ENCODE peak calls at places on chromosomes 2 and 18, in five cellular contexts. X is neuronal stem cell, G is H1, I is H9, Q is mesenchymal stem cell. U is an unnamed sample.

GRCh38 chr18:35939166-35939565 is 33.3 kb upstream of the RMP24 start:
- DNase-seq in X (no peak), G (no peak), I (peak), Q (no peak), U (no peak)

GRCh38 chr18:11119550-11119949 is 29.8 kb downstream of the PIEZO2 start:
- DNase-seq in X (no peak), G (no peak), I (no peak), Q (peak), U (no peak)

GRCh38 chr2:157476915-157477709 is 33.2 kb upstream of the CYTIP start:
- DNase-seq in X (no peak), G (no peak), I (no peak), Q (no peak), U (no peak)

GRCh38 chr2:128607981-128608506 is 289.4 kb upstream of the HS6ST1 start:
- DNase-seq in X (no peak), G (no peak), I (no peak), Q (no peak), U (no peak)

GRCh38 chr2:101597347-101597944 is 100.1 kb upstream of the MAP4K4 start:
- DNase-seq in X (no peak), G (no peak), I (no peak), Q (no peak), U (no peak)

GRCh38 chr2:222142027-222142426 is 156.8 kb downstream of the PAX3 start:
- DNase-seq in X (no peak), G (no peak), I (no peak), Q (no peak), U (peak)

GRCh38 chr2:72144746-72145657 is 2.7 kb downstream of the CYP26B1 start:
- DNase-seq in X (peak), G (peak), I (peak), Q (peak), U (peak)

GRCh38 chr18:35549515-35549914 is 32.0 kb upstream of the GALNT1 start:
- DNase-seq in X (no peak), G (no peak), I (no peak), Q (peak), U (no peak)

GRCh38 chr18:62637807-62638687 is 77.3 kb upstream of the PHLPP1 start:
- DNase-seq in X (no peak), G (peak), I (peak), Q (peak), U (peak)

GRCh38 chr2:235018838-235019237 is 67.0 kb downstream of the SH3BP4 start:
- DNase-seq in X (no peak), G (no peak), I (no peak), Q (no peak), U (no peak)

GRCh38 chr2:144267209-144267608 is 252.7 kb downstream of the ZEB2 start:
- DNase-seq in X (no peak), G (no peak), I (no peak), Q (no peak), U (no peak)

GRCh38 chr18:61582205-61582710 is 249.0 kb downstream of the CDH20 start:
- DNase-seq in X (no peak), G (no peak), I (no peak), Q (no peak), U (no peak)

GRCh38 chr2:65057391-65058052 is 1.3 kb downstream of the CEP68 start:
- DNase-seq in X (no peak), G (no peak), I (no peak), Q (no peak), U (no peak)

GRCh38 chr2:150853258-150853657 is 365.8 kb upstream of the RND3 start:
- DNase-seq in X (no peak), G (no peak), I (no peak), Q (no peak), U (no peak)

GRCh38 chr2:169232551-169233154 is 129.7 kb downstream of the LRP2 start:
- DNase-seq in X (no peak), G (no peak), I (no peak), Q (no peak), U (no peak)

GRCh38 chr18:2857491-2858063 is 10.8 kb downstream of the EMILIN2 start:
- DNase-seq in X (no peak), G (no peak), I (no peak), Q (peak), U (peak)

GRCh38 chr2:10254373-10255188 is 48.1 kb upstream of the HPCAL1 start:
- DNase-seq in X (no peak), G (no peak), I (no peak), Q (no peak), U (peak)

GRCh38 chr2:75609937-75610508 is 36.6 kb upstream of the MRPL19 start:
- DNase-seq in X (no peak), G (no peak), I (no peak), Q (no peak), U (no peak)

GRCh38 chr2:174939046-174939445 is 66.1 kb downstream of the CHN1 start:
- DNase-seq in X (no peak), G (no peak), I (no peak), Q (peak), U (no peak)

GRCh38 chr2:192669505-192670082 is 474.9 kb upstream of the TMEFF2 start:
- DNase-seq in X (no peak), G (no peak), I (no peak), Q (no peak), U (no peak)

GRCh38 chr2:237591379-237591881 is 896 bp upstream of the RAB17 start:
- DNase-seq in X (no peak), G (no peak), I (no peak), Q (no peak), U (peak)

GRCh38 chr2:45020439-45020838 is 11.2 kb upstream of the SIX2 start:
- DNase-seq in X (no peak), G (no peak), I (no peak), Q (no peak), U (no peak)

GRCh38 chr2:69781321-69782248 is 39.7 kb downstream of the ANXA4 start:
- DNase-seq in X (no peak), G (peak), I (no peak), Q (no peak), U (no peak)

GRCh38 chr18:22219568-22220355 is 50.4 kb downstream of the GATA6 start:
- DNase-seq in X (no peak), G (no peak), I (peak), Q (no peak), U (no peak)

GRCh38 chr2:109435866-109436634 is 177.7 kb downstream of the SEPTIN10 start:
- DNase-seq in X (no peak), G (no peak), I (no peak), Q (peak), U (peak)

GRCh38 chr2:179049203-179049545 is 763 bp downstream of the CCDC141 start:
- DNase-seq in X (no peak), G (no peak), I (no peak), Q (peak), U (no peak)

GRCh38 chr2:88765154-88765948 is 73.9 kb downstream of the RPIA start:
- DNase-seq in X (peak), G (peak), I (peak), Q (no peak), U (peak)

GRCh38 chr2:219002395-219003266 is 9.4 kb upstream of the CRYBA2 start:
- DNase-seq in X (peak), G (peak), I (peak), Q (no peak), U (peak)

GRCh38 chr2:227826019-227826521 is 12.4 kb downstream of the CCL20 start:
- DNase-seq in X (no peak), G (no peak), I (no peak), Q (no peak), U (no peak)

GRCh38 chr2:160920791-160921303 is 239.4 kb upstream of the TANK start:
- DNase-seq in X (no peak), G (no peak), I (no peak), Q (peak), U (peak)

GRCh38 chr2:133532919-133533318 is 35.3 kb downstream of the NCKAP5 start:
- DNase-seq in X (no peak), G (no peak), I (no peak), Q (no peak), U (no peak)

GRCh38 chr2:71619230-71619741 is 165.9 kb downstream of the DYSF start:
- DNase-seq in X (no peak), G (peak), I (peak), Q (no peak), U (no peak)

GRCh38 chr2:42804338-42804737 is 12.0 kb upstream of the HAAO start:
- DNase-seq in X (no peak), G (no peak), I (no peak), Q (peak), U (no peak)

DNA sequence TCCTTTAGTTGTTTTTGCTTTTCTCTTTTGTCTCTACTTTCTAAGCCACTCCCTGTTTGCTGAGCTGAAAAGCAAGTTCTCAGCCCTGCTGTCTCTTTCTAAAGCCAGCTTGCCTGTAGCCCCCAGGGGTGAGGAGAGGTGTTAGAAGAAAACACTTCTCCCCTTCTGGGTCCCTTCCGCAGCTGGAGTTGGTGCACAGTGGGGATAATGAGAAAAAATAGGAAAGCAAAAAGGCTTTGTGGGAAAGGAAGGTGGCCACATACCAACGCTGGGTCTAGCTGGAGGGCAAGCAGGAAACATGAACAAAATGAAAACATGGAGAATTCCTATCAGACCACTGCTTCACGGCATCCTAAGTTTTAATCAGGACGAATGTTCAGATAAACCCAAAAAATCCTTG is 15.5 kb upstream of the SLC20A1 start:
- DNase-seq in X (no peak), G (no peak), I (no peak), Q (no peak), U (peak)
- H3K14ac ChIP-seq in X (no peak), G (no peak), I (no peak), Q (no peak), U (no peak)

DNA sequence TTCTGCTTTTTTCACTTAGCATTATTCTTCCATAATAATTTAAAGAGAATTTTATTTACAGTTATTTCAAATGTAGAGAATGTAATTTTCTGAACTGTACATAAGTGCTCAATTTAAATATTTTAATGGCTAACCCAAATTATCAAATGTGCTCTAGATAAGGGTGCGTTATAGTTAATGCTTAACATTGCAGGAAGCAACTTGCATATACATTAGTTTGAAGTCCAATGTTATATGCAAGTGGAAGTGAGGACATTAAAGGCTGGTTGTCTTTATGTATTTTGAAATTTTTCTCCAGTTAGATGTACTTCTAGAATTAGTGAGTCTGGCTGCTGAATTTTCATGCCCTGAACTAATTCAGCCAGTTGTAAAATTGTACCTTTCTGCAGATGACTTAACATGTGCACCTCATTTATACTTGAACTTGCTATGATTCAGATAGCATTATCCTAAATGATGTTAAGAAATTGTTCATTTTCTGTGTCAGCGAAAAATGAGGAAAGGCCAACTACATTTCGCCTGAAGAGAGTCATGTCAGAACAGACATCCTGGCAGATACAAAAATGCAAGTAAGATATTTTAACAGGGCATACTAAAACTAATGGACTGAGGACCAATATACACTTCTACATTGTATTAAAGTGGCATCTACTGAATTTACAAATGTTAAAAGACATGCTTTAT is 59.2 kb upstream of the GAREM1 start:
- DNase-seq in X (no peak), G (no peak), I (no peak), Q (no peak), U (no peak)
- H2BK12ac ChIP-seq in X (no peak), G (no peak), I (no peak), Q (no peak), U (no peak)

DNA sequence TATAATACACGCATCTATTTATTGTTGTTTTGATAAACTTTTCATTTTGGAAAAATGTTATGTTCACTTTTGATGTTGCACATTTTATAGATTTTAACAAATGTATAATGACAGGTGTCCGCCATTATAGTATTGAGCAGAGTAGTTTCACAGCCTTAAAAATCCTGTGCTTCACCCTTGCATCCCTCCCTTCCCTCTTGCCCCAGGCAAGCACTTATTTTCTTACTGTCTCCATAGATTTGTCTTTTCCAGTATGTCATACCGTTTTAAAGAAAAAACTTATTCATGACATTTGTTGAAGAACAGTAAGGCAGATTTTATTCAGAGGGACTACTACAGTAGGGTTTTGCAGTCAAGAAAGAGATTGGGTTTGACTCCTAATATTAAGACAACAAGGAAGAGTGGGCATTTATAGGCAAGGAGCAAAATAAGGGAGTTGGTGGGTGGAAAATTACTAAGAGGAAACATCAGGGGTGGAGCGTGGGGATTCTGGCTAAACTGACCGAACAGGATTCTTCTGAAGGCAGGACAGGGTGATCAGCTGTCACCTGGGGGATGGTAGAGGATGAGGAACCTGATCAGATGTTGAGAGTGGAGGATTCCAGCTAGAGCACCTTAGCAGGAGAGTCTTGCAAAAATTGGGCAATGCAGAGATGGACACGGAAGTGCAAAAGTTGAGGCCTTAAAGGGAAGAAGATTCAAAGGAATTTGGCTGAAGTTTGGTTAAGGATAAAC is 108.8 kb downstream of the NCK2 start:
- DNase-seq in X (no peak), G (no peak), I (no peak), Q (no peak), U (peak)
- H3K4me2 ChIP-seq in X (no peak), G (peak), I (no peak), Q (no peak), U (peak)

GRCh38 chr2:129762386-129763189 is 216.9 kb upstream of the RAB6C start:
- DNase-seq in X (no peak), G (no peak), I (peak), Q (no peak), U (no peak)
- H3K14ac ChIP-seq in X (no peak), G (no peak), I (no peak), Q (no peak), U (no peak)

DNA sequence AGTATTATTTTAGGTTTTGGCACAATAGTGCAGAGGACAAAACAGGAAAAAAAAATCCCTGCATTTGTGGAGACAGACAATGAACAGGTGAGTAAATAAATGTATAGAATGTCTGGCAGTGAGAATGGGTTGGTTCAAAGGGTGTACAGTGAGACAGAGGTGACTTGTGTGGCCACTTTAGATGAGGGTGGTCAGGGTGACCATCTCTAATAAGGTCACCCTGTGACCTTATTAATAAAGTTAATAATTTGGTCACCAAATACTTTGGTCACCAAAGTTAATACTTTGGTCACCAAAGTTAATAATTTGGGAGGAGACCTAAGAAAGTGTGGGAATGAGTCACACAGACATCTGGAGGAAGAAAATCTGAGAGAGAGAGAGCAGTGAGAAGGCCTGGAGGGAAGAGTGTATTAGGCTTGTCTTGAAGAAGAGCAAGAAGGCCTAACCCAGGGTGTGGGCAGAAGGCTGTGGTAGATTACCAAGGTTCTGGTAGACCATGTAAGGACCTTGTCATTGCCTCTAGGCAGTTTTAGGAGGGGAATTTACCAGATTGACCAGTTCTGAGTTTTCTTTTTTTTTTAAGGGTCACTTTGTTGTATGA is 1368.4 kb upstream of the CELF4 start:
- DNase-seq in X (no peak), G (no peak), I (no peak), Q (no peak), U (peak)
- H2BK12ac ChIP-seq in X (no peak), G (no peak), I (no peak), Q (no peak), U (no peak)

GRCh38 chr2:196535080-196535479 is 104.4 kb upstream of the CCDC150 start:
- DNase-seq in X (no peak), G (no peak), I (no peak), Q (no peak), U (no peak)

GRCh38 chr2:196535742-196536141 is 103.8 kb upstream of the CCDC150 start:
- DNase-seq in X (no peak), G (no peak), I (no peak), Q (no peak), U (no peak)

GRCh38 chr2:196537311-196537710 is 102.2 kb upstream of the CCDC150 start:
- DNase-seq in X (no peak), G (no peak), I (no peak), Q (no peak), U (no peak)

GRCh38 chr2:196538189-196538588 is 101.3 kb upstream of the CCDC150 start:
- DNase-seq in X (no peak), G (no peak), I (no peak), Q (no peak), U (no peak)

DNA sequence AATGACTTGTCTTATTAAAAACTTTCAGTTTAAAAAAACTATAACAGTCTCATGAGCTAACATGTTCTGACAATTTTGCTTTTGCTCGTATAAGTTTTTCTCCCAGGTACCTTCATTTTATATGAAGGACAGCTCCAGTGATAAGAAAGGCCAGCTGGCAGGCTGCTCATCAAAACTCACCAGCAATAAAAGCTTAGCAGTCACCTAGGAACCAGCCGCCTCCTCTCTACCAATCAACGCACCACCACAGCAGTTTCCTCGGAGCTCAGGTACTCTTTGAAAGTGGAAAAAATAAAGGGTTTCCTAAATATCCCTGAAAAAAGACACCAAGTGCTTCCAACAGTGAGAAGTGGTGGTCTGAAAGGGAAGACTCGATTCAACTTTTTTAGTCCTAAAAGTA is 100.9 kb upstream of the CCDC150 start:
- DNase-seq in X (no peak), G (no peak), I (no peak), Q (no peak), U (no peak)
- H3K4me2 ChIP-seq in X (no peak), G (no peak), I (no peak), Q (no peak), U (no peak)